ENCODE peak calls at places on chromosomes 1 and 21, in five cellular contexts. One of them, this sample, is unnamed.

GRCh38 chr1:197393772-197394171 is 125.7 kb downstream of the CRB1 start:
- DNase-seq in IMR-90: no peak
- DNase-seq in H1: no peak
- DNase-seq in mesenchymal stem cell: no peak
- DNase-seq in neuronal stem cell: no peak
- DNase-seq in this sample: no peak

GRCh38 chr1:15355968-15356621 is 53.6 kb upstream of the EFHD2 start:
- DNase-seq in IMR-90: peak; percentile 61
- DNase-seq in H1: no peak
- DNase-seq in mesenchymal stem cell: peak; percentile 78
- DNase-seq in neuronal stem cell: no peak
- DNase-seq in this sample: peak; percentile 86

GRCh38 chr1:1687846-1688245 is 4.7 kb downstream of the SLC35E2B start:
- DNase-seq in IMR-90: no peak
- DNase-seq in H1: no peak
- DNase-seq in mesenchymal stem cell: no peak
- DNase-seq in neuronal stem cell: no peak
- DNase-seq in this sample: no peak

GRCh38 chr1:117815105-117815812 is 114.2 kb downstream of the GDAP2 start:
- DNase-seq in IMR-90: peak; percentile 70
- DNase-seq in H1: no peak
- DNase-seq in mesenchymal stem cell: peak; percentile 68
- DNase-seq in neuronal stem cell: no peak
- DNase-seq in this sample: no peak

GRCh38 chr1:229033480-229033879 is 237.4 kb upstream of the RAB4A start:
- DNase-seq in IMR-90: no peak
- DNase-seq in H1: no peak
- DNase-seq in mesenchymal stem cell: no peak
- DNase-seq in neuronal stem cell: no peak
- DNase-seq in this sample: no peak

GRCh38 chr1:208031316-208031931 is 120.5 kb upstream of the CD34 start:
- DNase-seq in IMR-90: no peak
- DNase-seq in H1: no peak
- DNase-seq in mesenchymal stem cell: no peak
- DNase-seq in neuronal stem cell: no peak
- DNase-seq in this sample: no peak

GRCh38 chr1:167090289-167090942 is at the start of gene GPA33:
- DNase-seq in IMR-90: no peak
- DNase-seq in H1: no peak
- DNase-seq in mesenchymal stem cell: no peak
- DNase-seq in neuronal stem cell: no peak
- DNase-seq in this sample: no peak

GRCh38 chr1:218339267-218339831 is 5.8 kb upstream of the TGFB2 start:
- DNase-seq in IMR-90: peak; percentile 62
- DNase-seq in H1: no peak
- DNase-seq in mesenchymal stem cell: peak; percentile 53
- DNase-seq in neuronal stem cell: no peak
- DNase-seq in this sample: no peak

GRCh38 chr21:39564200-39564599 is 48.5 kb upstream of the B3GALT5 start:
- DNase-seq in IMR-90: no peak
- DNase-seq in H1: no peak
- DNase-seq in mesenchymal stem cell: no peak
- DNase-seq in neuronal stem cell: no peak
- DNase-seq in this sample: no peak

GRCh38 chr1:93662481-93663190 is 19.0 kb downstream of the BCAR3 start:
- DNase-seq in IMR-90: peak; percentile 38
- DNase-seq in H1: no peak
- DNase-seq in mesenchymal stem cell: peak; percentile 56
- DNase-seq in neuronal stem cell: no peak
- DNase-seq in this sample: peak; percentile 35

GRCh38 chr1:110130989-110131388 is 18.7 kb downstream of the UBL4B start:
- DNase-seq in IMR-90: no peak
- DNase-seq in H1: no peak
- DNase-seq in mesenchymal stem cell: no peak
- DNase-seq in neuronal stem cell: no peak
- DNase-seq in this sample: no peak

GRCh38 chr1:2335721-2336475 is 55.5 kb downstream of the MORN1 start:
- DNase-seq in IMR-90: no peak
- DNase-seq in H1: no peak
- DNase-seq in mesenchymal stem cell: no peak
- DNase-seq in neuronal stem cell: no peak
- DNase-seq in this sample: no peak

GRCh38 chr1:212147581-212148033 is 112.1 kb downstream of the DTL start:
- DNase-seq in IMR-90: no peak
- DNase-seq in H1: no peak
- DNase-seq in mesenchymal stem cell: no peak
- DNase-seq in neuronal stem cell: no peak
- DNase-seq in this sample: no peak

GRCh38 chr1:202078211-202078610 is 44.5 kb upstream of the GPR37L1 start:
- DNase-seq in IMR-90: no peak
- DNase-seq in H1: no peak
- DNase-seq in mesenchymal stem cell: no peak
- DNase-seq in neuronal stem cell: no peak
- DNase-seq in this sample: no peak

GRCh38 chr1:116346943-116347673 is 25.9 kb upstream of the ATP1A1 start:
- DNase-seq in IMR-90: no peak
- DNase-seq in H1: no peak
- DNase-seq in mesenchymal stem cell: no peak
- DNase-seq in neuronal stem cell: no peak
- DNase-seq in this sample: no peak

GRCh38 chr1:150981805-150982712 is at the start of gene ANXA9:
- DNase-seq in IMR-90: no peak
- DNase-seq in H1: peak; percentile 66
- DNase-seq in mesenchymal stem cell: peak; percentile 30
- DNase-seq in neuronal stem cell: no peak
- DNase-seq in this sample: no peak

GRCh38 chr1:84888753-84889152 is 4.3 kb downstream of the LPAR3 start:
- DNase-seq in IMR-90: no peak
- DNase-seq in H1: no peak
- DNase-seq in mesenchymal stem cell: no peak
- DNase-seq in neuronal stem cell: no peak
- DNase-seq in this sample: no peak

GRCh38 chr21:19261731-19262367 is 858.3 kb upstream of the TMPRSS15 start:
- DNase-seq in IMR-90: no peak
- DNase-seq in H1: no peak
- DNase-seq in mesenchymal stem cell: no peak
- DNase-seq in neuronal stem cell: no peak
- DNase-seq in this sample: no peak

GRCh38 chr21:44872568-44873355 is 728 bp downstream of the PTTG1IP start:
- DNase-seq in IMR-90: peak; percentile 46
- DNase-seq in H1: peak; percentile 71
- DNase-seq in mesenchymal stem cell: peak; percentile 82
- DNase-seq in neuronal stem cell: peak; percentile 38
- DNase-seq in this sample: peak; percentile 68

GRCh38 chr1:233859446-233859845 is 45.0 kb upstream of the SLC35F3 start:
- DNase-seq in IMR-90: no peak
- DNase-seq in H1: no peak
- DNase-seq in mesenchymal stem cell: no peak
- DNase-seq in neuronal stem cell: no peak
- DNase-seq in this sample: peak; percentile 8

GRCh38 chr21:45114475-45114874 is 40.1 kb downstream of the ADARB1 start:
- DNase-seq in IMR-90: no peak
- DNase-seq in H1: no peak
- DNase-seq in mesenchymal stem cell: no peak
- DNase-seq in neuronal stem cell: no peak
- DNase-seq in this sample: no peak

GRCh38 chr1:171788696-171789095 is 7.2 kb downstream of the METTL13 start:
- DNase-seq in IMR-90: peak; percentile 88
- DNase-seq in H1: no peak
- DNase-seq in mesenchymal stem cell: no peak
- DNase-seq in neuronal stem cell: no peak
- DNase-seq in this sample: no peak

GRCh38 chr1:67174716-67175284 is 8.5 kb downstream of the IL23R start:
- DNase-seq in IMR-90: no peak
- DNase-seq in H1: no peak
- DNase-seq in mesenchymal stem cell: no peak
- DNase-seq in neuronal stem cell: no peak
- DNase-seq in this sample: no peak

GRCh38 chr1:192632188-192632587 is 3.8 kb upstream of the RGS13 start:
- DNase-seq in IMR-90: peak; percentile 36
- DNase-seq in H1: no peak
- DNase-seq in mesenchymal stem cell: no peak
- DNase-seq in neuronal stem cell: no peak
- DNase-seq in this sample: no peak

GRCh38 chr1:229147086-229147485 is 123.8 kb upstream of the RAB4A start:
- DNase-seq in IMR-90: no peak
- DNase-seq in H1: no peak
- DNase-seq in mesenchymal stem cell: no peak
- DNase-seq in neuronal stem cell: no peak
- DNase-seq in this sample: peak; percentile 26

GRCh38 chr1:11178021-11179015 is 10.8 kb upstream of the ANGPTL7 start:
- DNase-seq in IMR-90: peak; percentile 28
- DNase-seq in H1: no peak
- DNase-seq in mesenchymal stem cell: no peak
- DNase-seq in neuronal stem cell: no peak
- DNase-seq in this sample: no peak

GRCh38 chr21:30839304-30839703 is 9.7 kb upstream of the KRTAP7-1 start:
- DNase-seq in IMR-90: no peak
- DNase-seq in H1: peak; percentile 63
- DNase-seq in mesenchymal stem cell: no peak
- DNase-seq in neuronal stem cell: peak; percentile 27
- DNase-seq in this sample: peak; percentile 66

GRCh38 chr1:226722901-226723639 is 16.0 kb downstream of the ITPKB start:
- DNase-seq in IMR-90: no peak
- DNase-seq in H1: no peak
- DNase-seq in mesenchymal stem cell: no peak
- DNase-seq in neuronal stem cell: no peak
- DNase-seq in this sample: no peak

GRCh38 chr1:212609701-212610574 is 1.4 kb downstream of the ATF3 start:
- DNase-seq in IMR-90: no peak
- DNase-seq in H1: no peak
- DNase-seq in mesenchymal stem cell: peak; percentile 54
- DNase-seq in neuronal stem cell: no peak
- DNase-seq in this sample: no peak

GRCh38 chr21:45288441-45288841 is 746 bp upstream of the POFUT2 start:
- DNase-seq in IMR-90: no peak
- DNase-seq in H1: no peak
- DNase-seq in mesenchymal stem cell: no peak
- DNase-seq in neuronal stem cell: no peak
- DNase-seq in this sample: peak; percentile 12

GRCh38 chr1:75132421-75133381 is 1.5 kb upstream of the LHX8 start:
- DNase-seq in IMR-90: no peak
- DNase-seq in H1: no peak
- DNase-seq in mesenchymal stem cell: no peak
- DNase-seq in neuronal stem cell: peak; percentile 23
- DNase-seq in this sample: no peak

GRCh38 chr1:201016211-201016651 is 7.3 kb downstream of the KIF21B start:
- DNase-seq in IMR-90: peak; percentile 34
- DNase-seq in H1: no peak
- DNase-seq in mesenchymal stem cell: peak; percentile 48
- DNase-seq in neuronal stem cell: no peak
- DNase-seq in this sample: no peak

GRCh38 chr1:201019321-201019977 is 4.1 kb downstream of the KIF21B start:
- DNase-seq in IMR-90: no peak
- DNase-seq in H1: no peak
- DNase-seq in mesenchymal stem cell: peak; percentile 63
- DNase-seq in neuronal stem cell: no peak
- DNase-seq in this sample: no peak

GRCh38 chr1:201015551-201016091 is 7.9 kb downstream of the KIF21B start:
- DNase-seq in IMR-90: peak; percentile 12
- DNase-seq in H1: no peak
- DNase-seq in mesenchymal stem cell: peak; percentile 28
- DNase-seq in neuronal stem cell: no peak
- DNase-seq in this sample: no peak

GRCh38 chr1:201017828-201018163 is 5.7 kb downstream of the KIF21B start:
- DNase-seq in IMR-90: no peak
- DNase-seq in H1: no peak
- DNase-seq in mesenchymal stem cell: no peak
- DNase-seq in neuronal stem cell: no peak
- DNase-seq in this sample: no peak

GRCh38 chr1:201016943-201017827 is 6.3 kb downstream of the KIF21B start:
- DNase-seq in IMR-90: no peak
- DNase-seq in H1: no peak
- DNase-seq in mesenchymal stem cell: peak; percentile 48
- DNase-seq in neuronal stem cell: no peak
- DNase-seq in this sample: no peak
- H2AK5ac ChIP-seq in IMR-90: no peak overlapping the region
- H2AK5ac ChIP-seq in H1: peak overlapping the region; percentile 66
- H2AK5ac ChIP-seq in mesenchymal stem cell: no peak overlapping the region
- H2AK5ac ChIP-seq in neuronal stem cell: peak overlapping the region; percentile 58
- H2AK5ac ChIP-seq in this sample: no peak overlapping the region

GRCh38 chr1:99115231-99115630 is 110.6 kb upstream of the PLPPR5 start:
- DNase-seq in IMR-90: no peak
- DNase-seq in H1: no peak
- DNase-seq in mesenchymal stem cell: no peak
- DNase-seq in neuronal stem cell: no peak
- DNase-seq in this sample: no peak

GRCh38 chr1:99122039-99122438 is 117.4 kb upstream of the PLPPR5 start:
- DNase-seq in IMR-90: no peak
- DNase-seq in H1: no peak
- DNase-seq in mesenchymal stem cell: no peak
- DNase-seq in neuronal stem cell: no peak
- DNase-seq in this sample: peak; percentile 16

DNA sequence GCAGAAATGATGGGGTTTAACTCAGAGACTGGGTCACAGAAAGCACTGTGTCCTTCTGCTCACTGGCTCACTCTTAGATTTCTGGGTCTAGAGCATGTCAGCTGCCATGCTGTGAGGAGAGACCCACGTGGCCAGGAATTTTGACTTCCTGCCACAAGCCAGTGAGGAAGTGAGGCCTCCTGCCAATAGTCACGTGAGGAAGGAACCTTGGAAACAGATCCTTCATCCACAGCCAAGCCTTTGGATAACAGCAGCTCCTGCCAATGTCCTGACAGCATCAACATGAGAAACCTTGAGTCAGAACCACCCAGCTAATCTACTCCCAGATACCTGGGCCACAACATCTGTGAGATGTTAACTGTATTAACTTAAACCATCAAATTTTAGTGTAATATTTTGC is 114.5 kb upstream of the PLPPR5 start:
- DNase-seq in IMR-90: no peak
- DNase-seq in H1: no peak
- DNase-seq in mesenchymal stem cell: no peak
- DNase-seq in neuronal stem cell: no peak
- DNase-seq in this sample: no peak
- H3K14ac ChIP-seq in IMR-90: no peak overlapping the region
- H3K14ac ChIP-seq in H1: no peak overlapping the region
- H3K14ac ChIP-seq in mesenchymal stem cell: no peak overlapping the region
- H3K14ac ChIP-seq in neuronal stem cell: no peak overlapping the region
- H3K14ac ChIP-seq in this sample: no peak overlapping the region

DNA sequence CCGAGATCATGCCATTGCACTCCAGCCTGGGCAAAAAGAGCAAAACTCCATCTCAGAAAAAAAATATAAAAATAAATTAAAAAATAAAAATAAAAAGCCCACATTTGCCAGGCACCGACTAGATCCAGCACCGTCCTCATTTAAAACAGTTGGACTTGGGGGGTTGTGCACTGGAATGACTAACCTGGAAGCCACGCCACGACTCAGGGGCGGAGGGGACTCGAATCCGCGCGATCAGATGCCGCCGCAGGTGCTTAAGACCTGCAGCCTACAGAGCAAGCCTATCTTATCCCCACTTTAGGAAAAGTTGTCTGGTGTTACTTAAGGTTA is 38.5 kb downstream of the ZBTB8OS start:
- DNase-seq in IMR-90: no peak
- DNase-seq in H1: no peak
- DNase-seq in mesenchymal stem cell: no peak
- DNase-seq in neuronal stem cell: no peak
- DNase-seq in this sample: no peak
- H3K4me3 ChIP-seq in IMR-90: peak overlapping the region; percentile 69
- H3K4me3 ChIP-seq in H1: peak overlapping the region; percentile 66
- H3K4me3 ChIP-seq in mesenchymal stem cell: peak overlapping the region; percentile 18
- H3K4me3 ChIP-seq in neuronal stem cell: peak overlapping the region; percentile 69
- H3K4me3 ChIP-seq in this sample: peak overlapping the region; percentile 42

GRCh38 chr1:24323281-24323680 is 4.1 kb downstream of the GRHL3 start:
- DNase-seq in IMR-90: no peak
- DNase-seq in H1: no peak
- DNase-seq in mesenchymal stem cell: no peak
- DNase-seq in neuronal stem cell: no peak
- DNase-seq in this sample: peak; percentile 17
- H2AK5ac ChIP-seq in IMR-90: no peak overlapping the region
- H2AK5ac ChIP-seq in H1: no peak overlapping the region
- H2AK5ac ChIP-seq in mesenchymal stem cell: peak overlapping the region; percentile 72
- H2AK5ac ChIP-seq in neuronal stem cell: no peak overlapping the region
- H2AK5ac ChIP-seq in this sample: no peak overlapping the region